ENCODE peak calls at places on chromosomes 2 and 18, in seven cellular contexts. L, G, J, B, P, X and S are unnamed samples.

GRCh38 chr2:157439792-157440186 is 4.1 kb downstream of the CYTIP start:
- DNase-seq in J (no peak), L (no peak), P (no peak), G (no peak), B (no peak), X (no peak), S (no peak)

GRCh38 chr18:13290856-13291271 is 72.3 kb downstream of the LDLRAD4 start:
- DNase-seq in G (no peak), J (no peak), P (no peak), L (no peak), X (no peak), B (no peak), S (no peak)

GRCh38 chr18:3441290-3441689 is 8.7 kb upstream of the TGIF1 start:
- DNase-seq in L (no peak), G (no peak), X (no peak), J (peak; percentile 41), P (no peak), B (peak; percentile 40), S (no peak)

GRCh38 chr2:20669609-20670314 is 2.8 kb downstream of the GDF7 start:
- DNase-seq in L (no peak), P (no peak), G (no peak), J (no peak), B (peak; percentile 42), X (no peak), S (no peak)

GRCh38 chr18:56711706-56712445 is 60.7 kb downstream of the WDR7 start:
- DNase-seq in P (no peak), B (no peak), L (no peak), G (no peak), J (no peak), X (no peak), S (no peak)

GRCh38 chr2:143878131-143878530 is 641.8 kb downstream of the ZEB2 start:
- DNase-seq in P (no peak), G (no peak), L (no peak), B (no peak), X (no peak), J (no peak), S (no peak)

GRCh38 chr18:55998071-55998522 is 410.1 kb upstream of the TCF4 start:
- DNase-seq in X (no peak), J (no peak), G (no peak), B (peak; percentile 51), P (no peak), L (no peak), S (peak; percentile 30)

GRCh38 chr2:213036836-213037235 is 114.6 kb downstream of the IKZF2 start:
- DNase-seq in G (no peak), X (no peak), J (no peak), P (no peak), B (no peak), L (no peak), S (no peak)

GRCh38 chr18:53909668-53910067 is 314.8 kb downstream of the MBD2 start:
- DNase-seq in J (peak; percentile 7), G (peak; percentile 19), L (peak; percentile 33), P (peak; percentile 7), X (no peak), B (peak; percentile 12), S (no peak)

GRCh38 chr2:215973954-215974699 is 39.2 kb downstream of the MREG start:
- DNase-seq in X (no peak), L (no peak), B (no peak), J (no peak), P (no peak), G (no peak), S (peak; percentile 51)

GRCh38 chr18:76994086-76994654 is 138.4 kb downstream of the MBP start:
- DNase-seq in P (no peak), G (no peak), J (peak; percentile 39), L (no peak), X (no peak), B (no peak), S (no peak)

GRCh38 chr2:24432121-24432520 is 58.9 kb upstream of the NCOA1 start:
- DNase-seq in G (no peak), P (no peak), J (no peak), L (no peak), B (no peak), X (no peak), S (no peak)

GRCh38 chr18:9148239-9148552 is 11.6 kb downstream of the ANKRD12 start:
- DNase-seq in X (no peak), P (no peak), L (no peak), J (no peak), B (no peak), G (no peak), S (no peak)

GRCh38 chr2:160836755-160837154 is 323.5 kb upstream of the TANK start:
- DNase-seq in G (no peak), P (no peak), B (no peak), X (no peak), L (no peak), J (no peak), S (peak; percentile 6)

DNA sequence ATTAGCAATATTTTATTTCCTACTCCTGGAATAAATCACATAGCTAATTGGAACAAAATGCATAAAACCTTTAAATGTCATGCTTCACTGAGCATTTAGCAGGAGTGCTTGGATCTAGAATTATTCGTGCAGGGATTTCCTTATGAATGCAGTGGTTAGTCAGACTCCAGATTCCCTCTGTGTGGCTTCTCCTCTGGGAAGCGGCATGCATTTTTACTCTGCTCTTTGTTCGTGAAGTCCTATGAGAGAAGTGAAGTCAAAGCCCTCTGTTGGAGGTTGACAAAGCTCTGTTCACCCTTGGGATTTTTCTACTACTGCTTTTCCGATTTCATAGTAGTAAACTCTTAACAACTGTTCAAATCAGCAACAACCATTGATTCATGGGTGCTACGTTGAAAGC is 461.8 kb downstream of the STK39 start:
- DNase-seq in G (no peak), P (no peak), B (no peak), J (no peak), X (no peak), L (no peak), S (no peak)
- TF ChIP-seq JUND in G (no peak), P (no peak), B (no peak), J (no peak), X (no peak), L (no peak), S (no peak)

GRCh38 chr2:12765203-12765602 is 48.5 kb downstream of the TRIB2 start:
- DNase-seq in J (no peak), G (no peak), L (no peak), B (no peak), X (no peak), P (no peak), S (no peak)
- TF ChIP-seq JUND in J (no peak), G (no peak), L (no peak), B (no peak), X (no peak), P (no peak), S (no peak)

GRCh38 chr18:48621815-48622555 is 83.2 kb downstream of the CTIF start:
- DNase-seq in X (no peak), G (no peak), J (no peak), P (no peak), L (no peak), B (no peak), S (no peak)
- TF ChIP-seq JUND in X (no peak), G (no peak), J (no peak), P (no peak), L (no peak), B (no peak), S (no peak)

DNA sequence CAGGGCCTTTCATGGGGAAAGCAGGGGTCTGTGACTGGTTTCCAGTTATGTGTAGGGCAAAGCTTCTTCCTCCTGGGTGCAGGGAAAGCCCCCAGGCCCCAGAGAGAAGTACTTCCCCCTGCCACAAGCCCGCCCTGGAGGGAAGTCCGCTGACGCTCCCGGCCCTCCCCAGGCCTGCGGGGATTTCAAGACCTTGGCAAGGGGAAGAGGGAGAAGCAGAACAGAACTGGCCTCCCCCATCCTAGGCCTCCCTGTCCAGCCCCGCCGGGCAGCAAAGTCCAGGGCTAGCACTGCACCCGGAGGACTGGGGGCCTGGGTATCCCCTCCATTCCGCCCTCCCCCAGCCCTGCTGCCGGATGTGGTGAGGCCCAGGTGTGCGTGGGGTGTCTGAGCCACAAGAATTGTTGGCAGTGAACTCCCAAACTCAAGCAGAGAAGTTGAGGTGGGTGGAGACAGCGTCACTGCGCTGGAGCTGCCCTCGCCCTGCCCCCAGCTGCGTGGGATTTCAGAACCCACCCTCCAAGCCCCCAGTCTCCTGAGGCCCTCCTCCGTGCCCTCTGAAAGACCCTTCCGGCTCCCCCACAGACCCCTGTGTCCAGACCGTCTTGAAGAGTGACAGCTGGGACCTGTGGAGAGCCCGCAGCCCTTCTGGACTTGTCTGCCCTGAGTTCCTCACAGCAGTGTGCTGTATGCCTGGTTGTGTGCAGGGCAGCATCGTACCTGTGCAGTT is 1.1 kb upstream of the DUSP2 start:
- DNase-seq in G (no peak), P (no peak), B (peak; percentile 57), J (no peak), X (peak; percentile 70), L (peak; percentile 67), S (no peak)
- TF ChIP-seq JUND in G (no peak), P (no peak), B (no peak), J (no peak), X (no peak), L (no peak), S (no peak)

GRCh38 chr2:15831150-15831549 is 109.2 kb upstream of the MYCN start:
- DNase-seq in J (no peak), X (no peak), B (no peak), P (no peak), G (no peak), L (no peak), S (no peak)

GRCh38 chr2:15833731-15834130 is 106.6 kb upstream of the MYCN start:
- DNase-seq in P (no peak), X (no peak), G (no peak), L (no peak), B (no peak), J (no peak), S (no peak)

GRCh38 chr2:15832310-15832709 is 108.0 kb upstream of the MYCN start:
- DNase-seq in B (no peak), G (no peak), X (no peak), P (no peak), J (no peak), L (no peak), S (no peak)

GRCh38 chr2:15834381-15835031 is 105.8 kb upstream of the MYCN start:
- DNase-seq in L (no peak), J (no peak), P (no peak), X (no peak), B (no peak), G (no peak), S (no peak)

DNA sequence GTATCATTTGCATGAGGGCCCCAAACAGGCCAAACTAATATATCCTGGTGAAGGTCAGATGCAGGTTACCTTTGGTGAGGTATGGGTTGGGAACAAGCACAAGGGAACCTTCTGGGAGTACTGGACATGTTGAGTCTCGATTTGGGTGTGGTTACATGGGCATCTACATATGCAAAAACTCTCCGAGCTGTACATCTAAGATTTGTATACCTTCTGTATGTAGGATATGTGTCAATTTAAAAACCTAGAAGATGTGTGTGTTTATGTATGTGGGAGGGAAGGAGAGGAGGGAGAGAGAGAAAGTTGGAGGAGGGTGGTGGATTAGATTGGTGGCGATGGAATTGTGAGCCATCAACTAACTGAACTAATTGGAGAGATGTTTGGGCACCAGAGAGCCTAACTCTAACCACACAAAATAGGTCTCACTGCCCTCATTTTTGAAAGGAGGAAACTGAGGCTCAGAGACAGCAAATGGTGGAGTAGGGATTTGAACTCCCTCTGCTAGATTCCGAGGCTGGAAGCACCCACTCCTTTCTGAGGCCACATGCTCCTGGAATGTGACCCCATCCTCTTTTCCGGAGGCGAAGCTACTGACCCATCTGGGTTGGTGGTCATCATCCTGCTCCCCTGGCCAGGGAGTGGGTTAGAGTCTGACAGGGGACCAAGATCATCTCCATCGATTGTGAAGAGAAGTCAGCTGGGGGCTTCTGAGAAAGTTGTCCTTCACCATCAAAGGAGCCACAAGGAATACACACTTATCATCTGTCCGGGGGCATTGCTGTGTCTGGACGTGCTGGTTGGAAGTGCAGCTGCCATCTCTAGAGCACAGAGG is 107.3 kb upstream of the MYCN start:
- DNase-seq in J (no peak), X (no peak), P (no peak), G (no peak), L (no peak), B (no peak), S (no peak)
- TF ChIP-seq JUND in J (no peak), X (no peak), P (no peak), G (no peak), L (no peak), B (no peak), S (no peak)